ENCODE peak calls at places on chromosome 16, in eight cellular contexts. P, S, V, C, N, R, E and L are unnamed samples.

GRCh38 chr16:65725156-65725845 is 603.4 kb upstream of the CDH11 start:
- DNase-seq in P (peak; percentile 94), S (no peak), V (no peak), C (peak; percentile 62), N (no peak), R (no peak), E (no peak), L (no peak)

GRCh38 chr16:63241476-63241875 is 1205.2 kb upstream of the CDH8 start:
- DNase-seq in P (no peak), S (no peak), V (no peak), C (no peak), N (no peak), R (no peak), E (no peak), L (no peak)

GRCh38 chr16:83701494-83701893 is 106.3 kb upstream of the HSBP1 start:
- DNase-seq in P (peak; percentile 51), S (peak; percentile 53), V (peak; percentile 70), C (peak; percentile 45), N (peak; percentile 79), R (no peak), E (peak; percentile 78), L (peak; percentile 47)

GRCh38 chr16:50719401-50720337 is 22.2 kb upstream of the CYLD start:
- DNase-seq in P (no peak), S (no peak), V (no peak), C (no peak), N (no peak), R (no peak), E (peak; percentile 54), L (no peak)

GRCh38 chr16:61891460-61891859 is 144.8 kb downstream of the CDH8 start:
- DNase-seq in P (no peak), S (no peak), V (no peak), C (no peak), N (no peak), R (no peak), E (no peak), L (no peak)

GRCh38 chr16:55502801-55503366 is 6.0 kb upstream of the LPCAT2 start:
- DNase-seq in P (peak; percentile 97), S (no peak), V (no peak), C (peak; percentile 93), N (no peak), R (peak; percentile 40), E (peak; percentile 32), L (peak; percentile 92)

GRCh38 chr16:73217654-73218053 is 169.7 kb upstream of the ZFHX3 start:
- DNase-seq in P (no peak), S (no peak), V (no peak), C (no peak), N (no peak), R (no peak), E (no peak), L (no peak)

GRCh38 chr16:46844771-46845170 is 13.8 kb upstream of the C16orf87 start:
- DNase-seq in P (peak; percentile 67), S (no peak), V (no peak), C (peak; percentile 79), N (no peak), R (no peak), E (no peak), L (no peak)

GRCh38 chr16:84475643-84476240 is 28.7 kb downstream of the MEAK7 start:
- DNase-seq in P (no peak), S (no peak), V (no peak), C (peak; percentile 8), N (no peak), R (no peak), E (no peak), L (no peak)

GRCh38 chr16:46899443-46900143 is 15.4 kb downstream of the GPT2 start:
- DNase-seq in P (no peak), S (no peak), V (no peak), C (peak; percentile 23), N (no peak), R (no peak), E (no peak), L (peak; percentile 4)

GRCh38 chr16:84712801-84713775 is 13.3 kb downstream of the USP10 start:
- DNase-seq in P (no peak), S (no peak), V (no peak), C (no peak), N (no peak), R (no peak), E (no peak), L (no peak)

GRCh38 chr16:23236983-23237382 is 54.4 kb downstream of the SCNN1G start:
- DNase-seq in P (no peak), S (no peak), V (no peak), C (no peak), N (no peak), R (no peak), E (no peak), L (no peak)

DNA sequence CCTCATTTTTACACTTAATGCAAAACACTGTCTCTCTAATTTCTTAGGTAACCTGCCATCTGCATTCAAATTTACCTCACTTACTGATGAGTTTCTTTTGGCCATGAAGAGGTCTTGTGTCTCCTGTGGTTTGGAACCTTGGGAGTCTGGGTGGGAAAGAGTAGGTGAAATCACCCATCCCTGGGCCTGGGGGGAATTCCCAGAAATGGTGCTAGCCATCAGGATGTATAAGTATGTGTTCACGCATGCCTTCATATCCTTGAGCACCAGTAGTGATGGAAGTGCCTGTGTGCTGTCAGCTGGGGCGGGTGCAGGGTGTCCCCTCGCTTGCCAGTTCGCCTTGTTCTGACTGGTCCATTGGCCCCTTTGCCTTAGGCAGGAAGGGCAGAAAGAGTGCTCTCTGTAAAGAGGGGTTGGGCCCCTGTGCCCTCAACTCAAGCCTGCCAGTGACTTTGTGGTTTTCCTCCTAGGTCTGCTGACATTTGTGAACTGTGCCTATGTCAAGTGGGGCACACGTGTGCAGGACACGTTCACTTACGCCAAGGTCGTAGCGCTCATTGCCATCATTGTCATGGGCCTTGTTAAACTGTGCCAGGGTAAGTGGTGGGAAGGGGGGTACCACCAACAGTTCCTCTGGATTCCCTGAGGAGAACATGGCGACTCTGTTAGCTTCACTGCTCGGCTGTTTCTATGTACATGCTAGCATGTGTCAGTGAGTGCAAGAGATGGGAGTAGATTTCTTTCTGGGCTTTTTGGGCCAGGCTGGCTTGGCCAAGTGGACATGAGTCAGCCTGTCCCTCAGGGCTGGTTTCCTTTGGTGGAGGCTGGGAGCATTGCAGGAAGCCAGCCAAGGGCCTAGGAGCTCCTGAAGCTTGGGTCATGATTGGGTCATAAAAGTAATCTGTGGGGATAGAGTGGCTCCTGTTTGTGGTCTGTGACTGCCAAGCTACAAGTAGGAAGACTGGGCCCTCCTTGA is 23.2 kb downstream of the SLC7A6OS start:
- DNase-seq in P (peak; percentile 76), S (no peak), V (no peak), C (peak; percentile 86), N (no peak), R (no peak), E (no peak), L (peak; percentile 81)
- H3K27ac ChIP-seq in P (peak overlapping the region; percentile 70), S (no peak overlapping the region), V (no peak overlapping the region), C (peak overlapping the region; percentile 48), N (peak overlapping the region; percentile 91), R (no peak overlapping the region), E (no peak overlapping the region), L (no peak overlapping the region)

GRCh38 chr16:89822188-89823086 is 5.8 kb upstream of the SPIRE2 start:
- DNase-seq in P (no peak), S (no peak), V (no peak), C (no peak), N (peak; percentile 73), R (no peak), E (no peak), L (no peak)

GRCh38 chr16:89815639-89816348 is 653 bp downstream of the FANCA start:
- DNase-seq in P (no peak), S (no peak), V (no peak), C (no peak), N (peak; percentile 65), R (no peak), E (no peak), L (peak; percentile 13)

GRCh38 chr16:89826531-89827382 is 1.5 kb upstream of the SPIRE2 start:
- DNase-seq in P (no peak), S (no peak), V (no peak), C (no peak), N (no peak), R (no peak), E (no peak), L (peak; percentile 24)

GRCh38 chr16:89823087-89823823 is 5.0 kb upstream of the SPIRE2 start:
- DNase-seq in P (no peak), S (no peak), V (no peak), C (no peak), N (no peak), R (no peak), E (no peak), L (no peak)

DNA sequence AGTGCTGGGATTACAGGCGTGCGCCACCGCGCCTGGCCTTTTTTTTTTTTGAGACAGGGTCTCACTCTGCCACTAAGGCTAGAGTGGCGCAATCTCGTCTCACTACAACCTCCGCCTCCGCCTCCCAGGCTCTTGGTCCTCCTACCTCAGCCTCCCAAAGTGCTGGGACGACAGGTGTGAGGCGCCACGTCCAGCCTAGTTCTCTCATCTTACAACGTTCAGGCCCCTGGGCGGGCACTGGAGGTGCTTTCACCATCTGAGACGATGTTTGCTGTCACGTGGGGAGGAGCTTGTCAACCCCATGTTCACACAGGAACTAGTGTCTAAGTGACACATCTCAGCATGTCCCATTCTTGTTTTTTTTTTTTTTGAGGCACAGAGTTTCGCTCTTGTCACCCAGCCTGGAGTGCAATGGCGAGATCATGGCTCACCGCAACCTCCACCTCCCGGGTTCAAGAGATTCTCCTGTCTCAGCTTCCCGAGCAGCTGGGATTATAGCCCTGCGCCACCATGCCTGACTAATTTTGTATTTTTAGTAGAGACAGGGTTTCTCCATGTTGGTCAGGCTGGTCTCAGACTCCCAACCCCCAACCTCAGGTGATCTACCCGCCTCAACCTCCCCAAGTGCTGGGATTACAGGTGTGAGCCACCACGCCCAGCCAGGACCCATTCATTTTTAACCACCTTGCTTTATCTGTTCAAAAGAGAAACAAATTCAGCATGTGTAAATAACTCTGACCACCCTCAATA is 5.2 kb upstream of the FANCA start:
- DNase-seq in P (no peak), S (no peak), V (no peak), C (no peak), N (no peak), R (no peak), E (no peak), L (no peak)
- H3K4me2 ChIP-seq in P (no peak overlapping the region), S (no peak overlapping the region), V (no peak overlapping the region), C (no peak overlapping the region), N (no peak overlapping the region), R (peak overlapping the region; percentile 31), E (no peak overlapping the region), L (no peak overlapping the region)

DNA sequence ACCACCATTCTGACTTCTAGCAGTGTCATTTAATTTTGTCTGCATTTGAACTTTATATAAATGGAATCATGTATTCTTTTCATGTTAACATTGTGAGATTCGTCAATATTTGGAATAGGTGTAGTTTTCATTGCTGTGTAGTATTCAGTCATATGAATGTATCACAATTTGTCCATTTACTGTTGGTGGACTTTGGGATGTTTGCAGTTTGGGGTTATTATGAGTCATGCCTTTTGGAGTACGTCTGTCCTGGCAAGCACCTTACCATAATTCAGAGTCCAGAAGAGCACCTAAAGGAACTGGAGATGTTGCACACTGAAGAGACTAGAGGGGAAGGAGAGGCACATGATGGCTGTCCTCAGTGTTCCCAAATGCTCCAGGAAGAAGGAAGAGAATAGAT is 3.1 kb upstream of the PHKG2 start:
- DNase-seq in P (no peak), S (no peak), V (no peak), C (no peak), N (no peak), R (no peak), E (no peak), L (no peak)
- H3K9ac ChIP-seq in P (no peak overlapping the region), S (no peak overlapping the region), V (no peak overlapping the region), C (no peak overlapping the region), N (no peak overlapping the region), R (no peak overlapping the region), E (no peak overlapping the region), L (no peak overlapping the region)

DNA sequence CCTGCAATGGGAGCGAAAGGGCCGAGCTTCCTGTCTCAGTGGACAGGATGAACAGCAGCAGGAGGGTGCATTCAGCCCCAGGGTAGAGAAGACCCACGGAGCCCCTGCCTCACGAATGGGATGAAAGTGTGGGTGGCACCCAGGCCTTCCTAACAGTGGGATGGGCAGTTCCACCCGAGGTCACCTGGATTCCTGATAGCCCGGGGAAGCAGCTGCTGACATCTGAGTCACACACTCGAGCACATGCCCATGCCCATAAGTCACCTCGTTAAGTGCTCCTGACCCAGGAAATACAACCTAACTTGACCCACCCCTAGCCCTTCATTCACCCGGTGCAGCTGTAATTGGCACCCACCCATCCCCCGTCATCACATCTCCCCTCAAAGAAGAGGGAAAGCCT is 85.4 kb upstream of the FOXF1 start:
- DNase-seq in P (no peak), S (no peak), V (no peak), C (no peak), N (no peak), R (no peak), E (no peak), L (no peak)
- H3K27ac ChIP-seq in P (no peak overlapping the region), S (no peak overlapping the region), V (no peak overlapping the region), C (no peak overlapping the region), N (no peak overlapping the region), R (peak overlapping the region; percentile 56), E (no peak overlapping the region), L (no peak overlapping the region)